ENCODE peak calls at places on chromosomes 7 and 10, in nine cellular contexts. W, F, H, X, L, V, I, P and A are unnamed samples.
A peak's percentile ranks its signal among the peaks of the same experiment; 100 is the strongest.

GRCh38 chr10:31142026-31142425 is 110.4 kb upstream of the ZNF438 start:
- DNase-seq in W (no peak), F (no peak), H (peak; percentile 60), X (no peak), L (no peak), V (peak; percentile 99), I (no peak), P (no peak), A (no peak)

GRCh38 chr10:69087600-69088470 is at the start of gene SRGN:
- DNase-seq in W (peak; percentile 69), F (peak; percentile 65), H (peak; percentile 95), X (peak; percentile 86), L (peak; percentile 57), V (peak; percentile 67), I (peak; percentile 92), P (no peak), A (peak; percentile 87)

GRCh38 chr7:12686894-12687212 is 580 bp upstream of the ARL4A start:
- DNase-seq in W (no peak), F (no peak), H (no peak), X (no peak), L (no peak), V (no peak), I (no peak), P (no peak), A (no peak)

GRCh38 chr7:47215640-47216039 is 366.3 kb downstream of the TNS3 start:
- DNase-seq in W (no peak), F (no peak), H (no peak), X (no peak), L (no peak), V (no peak), I (no peak), P (no peak), A (no peak)

GRCh38 chr7:33061282-33061928 is 1.2 kb downstream of the NT5C3A start:
- DNase-seq in W (no peak), F (no peak), H (no peak), X (no peak), L (no peak), V (no peak), I (no peak), P (no peak), A (no peak)

GRCh38 chr10:14146005-14146404 is 184.7 kb downstream of the FRMD4A start:
- DNase-seq in W (no peak), F (no peak), H (peak; percentile 26), X (no peak), L (no peak), V (peak; percentile 87), I (no peak), P (peak; percentile 54), A (no peak)

GRCh38 chr7:46859963-46860475 is 721.9 kb downstream of the TNS3 start:
- DNase-seq in W (peak; percentile 28), F (peak; percentile 12), H (no peak), X (no peak), L (no peak), V (peak; percentile 72), I (peak; percentile 74), P (no peak), A (no peak)

GRCh38 chr7:29337628-29338116 is 143.1 kb downstream of the CHN2 start:
- DNase-seq in W (no peak), F (no peak), H (peak; percentile 69), X (no peak), L (no peak), V (peak; percentile 78), I (no peak), P (no peak), A (no peak)

GRCh38 chr10:25815236-25815635 is 118.8 kb upstream of the MYO3A start:
- DNase-seq in W (no peak), F (no peak), H (no peak), X (no peak), L (no peak), V (peak; percentile 90), I (no peak), P (no peak), A (no peak)

GRCh38 chr7:7569113-7569527 is 2.4 kb downstream of the MIOS start:
- DNase-seq in W (no peak), F (no peak), H (no peak), X (no peak), L (no peak), V (no peak), I (no peak), P (no peak), A (no peak)

GRCh38 chr7:2876031-2876862 is 32.1 kb upstream of the GNA12 start:
- DNase-seq in W (no peak), F (no peak), H (peak; percentile 86), X (no peak), L (no peak), V (peak; percentile 89), I (no peak), P (no peak), A (no peak)

DNA sequence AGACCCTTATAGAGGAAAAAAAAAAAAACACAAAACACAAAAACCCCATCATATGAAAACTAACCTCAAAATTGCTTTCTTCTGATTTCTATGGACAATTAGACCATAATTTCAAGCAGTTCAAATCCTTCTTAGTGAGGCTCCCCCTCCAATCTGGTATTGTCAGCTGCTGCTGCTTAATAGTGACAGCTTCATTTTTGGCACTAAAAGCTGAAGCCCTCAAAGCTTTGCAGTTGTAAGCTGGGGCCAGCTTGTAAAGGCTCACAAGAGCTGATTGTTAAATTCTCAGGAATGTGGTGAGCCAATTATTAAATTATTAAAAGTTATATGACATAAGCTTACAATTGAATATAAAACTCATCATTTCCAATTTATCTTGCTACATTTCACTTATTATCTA is 21.9 kb downstream of the ATXN7L1 start:
- DNase-seq in W (no peak), F (no peak), H (no peak), X (no peak), L (no peak), V (no peak), I (no peak), P (no peak), A (no peak)
- TF ChIP-seq CTCF in W (no peak), F (no peak), H (no peak), X (no peak), L (no peak), V (no peak), I (no peak), P (no peak), A (no peak)

GRCh38 chr10:92573798-92574544 is at the start of gene IDE:
- DNase-seq in W (peak; percentile 91), F (peak; percentile 84), H (peak; percentile 74), X (peak; percentile 93), L (peak; percentile 92), V (peak; percentile 95), I (peak; percentile 92), P (no peak), A (peak; percentile 79)

GRCh38 chr10:92573091-92573797 is 649 bp downstream of the IDE start:
- DNase-seq in W (no peak), F (peak; percentile 24), H (no peak), X (peak; percentile 72), L (no peak), V (peak; percentile 50), I (peak; percentile 54), P (no peak), A (peak; percentile 20)

GRCh38 chr10:92572362-92573090 is 1.4 kb downstream of the IDE start:
- DNase-seq in W (peak; percentile 25), F (no peak), H (no peak), X (no peak), L (no peak), V (peak; percentile 18), I (peak; percentile 18), P (no peak), A (no peak)

GRCh38 chr10:92569071-92569470 is 4.8 kb downstream of the IDE start:
- DNase-seq in W (no peak), F (no peak), H (no peak), X (no peak), L (no peak), V (peak; percentile 6), I (no peak), P (no peak), A (no peak)

GRCh38 chr10:92571649-92572048 is 2.2 kb downstream of the IDE start:
- DNase-seq in W (no peak), F (no peak), H (no peak), X (no peak), L (no peak), V (peak; percentile 78), I (no peak), P (no peak), A (no peak)
- H3K36me3 ChIP-seq in W (peaks cover 8% of the 10 kb centered on the region), F (no peaks in the 10 kb centered on the region), H (no peaks in the 10 kb centered on the region), X (peaks cover 5% of the 10 kb centered on the region), L (peaks cover 14% of the 10 kb centered on the region), V (no peaks in the 10 kb centered on the region), I (peaks cover 2% of the 10 kb centered on the region), P (peaks cover 2% of the 10 kb centered on the region), A (no peaks in the 10 kb centered on the region)

GRCh38 chr10:75895259-75895658 is 463.8 kb downstream of the LRMDA start:
- DNase-seq in W (no peak), F (no peak), H (no peak), X (no peak), L (no peak), V (no peak), I (no peak), P (no peak), A (no peak)

GRCh38 chr10:75889051-75889450 is 457.6 kb downstream of the LRMDA start:
- DNase-seq in W (no peak), F (no peak), H (no peak), X (no peak), L (no peak), V (no peak), I (no peak), P (no peak), A (no peak)

GRCh38 chr10:75899816-75900357 is 468.5 kb downstream of the LRMDA start:
- DNase-seq in W (no peak), F (no peak), H (no peak), X (no peak), L (no peak), V (no peak), I (no peak), P (no peak), A (no peak)

DNA sequence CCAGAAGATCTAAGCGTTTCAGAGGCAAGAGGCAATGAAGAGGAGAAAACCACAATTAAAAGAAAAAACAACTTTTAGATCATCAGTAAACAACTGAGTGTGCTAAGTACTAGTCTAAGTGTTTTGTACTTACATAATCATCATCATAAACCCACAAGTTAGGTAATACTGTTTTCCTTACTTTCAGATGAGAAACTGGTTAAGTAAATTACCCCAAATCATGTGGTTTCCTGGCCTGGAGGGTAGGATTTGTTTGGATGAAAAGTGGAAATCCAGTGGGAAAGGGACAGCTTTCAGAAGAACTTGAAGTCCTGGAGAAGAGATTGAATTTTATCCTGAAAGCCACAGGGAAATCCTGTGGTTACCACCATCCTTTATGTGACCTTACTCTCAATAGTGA is 463.3 kb downstream of the LRMDA start:
- DNase-seq in W (no peak), F (no peak), H (no peak), X (no peak), L (no peak), V (no peak), I (no peak), P (no peak), A (no peak)
- TF ChIP-seq CTCF in W (no peak), F (no peak), H (no peak), X (no peak), L (no peak), V (no peak), I (no peak), P (no peak), A (no peak)

DNA sequence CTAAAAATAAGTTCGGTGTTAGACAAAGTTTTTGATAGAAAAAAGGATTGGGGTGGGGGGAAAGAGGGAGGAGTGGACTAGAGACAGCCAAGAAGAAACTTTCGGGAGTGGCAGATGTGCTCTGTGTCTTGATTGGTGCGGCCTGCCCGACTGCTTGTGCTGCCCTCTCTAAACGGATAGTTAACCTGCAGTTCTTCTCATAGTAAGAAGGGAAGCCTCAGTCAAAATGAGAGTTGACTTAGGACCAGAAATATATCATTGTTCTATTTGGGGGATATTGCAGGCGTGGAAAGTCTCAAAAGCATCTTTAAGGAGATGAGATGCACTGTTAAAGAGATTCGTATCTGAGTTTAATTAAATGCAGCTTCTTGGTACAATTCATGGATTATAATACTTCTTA is 39.3 kb downstream of the UBE3C start:
- DNase-seq in W (no peak), F (no peak), H (no peak), X (no peak), L (no peak), V (no peak), I (no peak), P (no peak), A (no peak)
- H3K36me3 ChIP-seq in W (peaks cover 100% of the 10 kb centered on the region), F (no peaks in the 10 kb centered on the region), H (peaks cover 58% of the 10 kb centered on the region), X (peaks cover 40% of the 10 kb centered on the region), L (peaks cover 100% of the 10 kb centered on the region), V (peaks cover 21% of the 10 kb centered on the region), I (peaks cover 30% of the 10 kb centered on the region), P (peaks cover 19% of the 10 kb centered on the region), A (no peaks in the 10 kb centered on the region)